ENCODE peak calls at places on chromosomes 1 and 21, in four cellular contexts. E, G, W and Q are unnamed samples.

GRCh38 chr1:147545133-147545532 is 3.8 kb downstream of the BCL9 start:
- DNase-seq in E (peak; percentile 31), G (no peak), W (no peak), Q (peak; percentile 83)

GRCh38 chr1:180912801-180913616 is at the start of gene KIAA1614:
- DNase-seq in E (peak; percentile 9), W (no peak), G (no peak), Q (peak; percentile 81)

GRCh38 chr1:15526021-15526489 is 593 bp upstream of the DNAJC16 start:
- DNase-seq in G (no peak), W (no peak), E (no peak), Q (no peak)

GRCh38 chr21:43689556-43690337 is 29.2 kb upstream of the PDXK start:
- DNase-seq in W (no peak), G (no peak), E (no peak), Q (no peak)

GRCh38 chr1:8461341-8462110 is 143.6 kb downstream of the SLC45A1 start:
- DNase-seq in G (no peak), E (no peak), W (no peak), Q (no peak)

GRCh38 chr1:38418195-38419030 is 371.8 kb upstream of the POU3F1 start:
- DNase-seq in W (peak; percentile 18), E (no peak), G (no peak), Q (no peak)

GRCh38 chr1:107496002-107496401 is 355.2 kb downstream of the NTNG1 start:
- DNase-seq in G (no peak), E (no peak), W (no peak), Q (no peak)

GRCh38 chr21:29064850-29065481 is 8.5 kb downstream of the CCT8 start:
- DNase-seq in W (no peak), G (peak; percentile 47), E (no peak), Q (no peak)

GRCh38 chr1:231334079-231334666 is 3.5 kb downstream of the EXOC8 start:
- DNase-seq in E (no peak), G (peak; percentile 39), W (no peak), Q (no peak)

GRCh38 chr1:180974236-180974635 is 48.4 kb downstream of the STX6 start:
- DNase-seq in E (no peak), W (no peak), G (no peak), Q (peak; percentile 34)

GRCh38 chr1:147201276-147201675 is 23.9 kb downstream of the FMO5 start:
- DNase-seq in E (no peak), W (no peak), G (no peak), Q (peak; percentile 12)

GRCh38 chr21:36430841-36431240 is 45.6 kb downstream of the CHAF1B start:
- DNase-seq in W (no peak), G (no peak), E (no peak), Q (peak; percentile 33)

GRCh38 chr21:45264146-45264918 is 23.4 kb downstream of the POFUT2 start:
- DNase-seq in W (no peak), G (no peak), E (no peak), Q (no peak)

GRCh38 chr1:159076753-159077656 is at the start of gene AIM2:
- DNase-seq in G (peak; percentile 48), W (peak; percentile 76), E (no peak), Q (peak; percentile 87)

GRCh38 chr21:30408782-30409494 is 13.1 kb downstream of the KRTAP13-1 start:
- DNase-seq in W (peak; percentile 9), G (no peak), E (peak; percentile 34), Q (peak; percentile 49)

GRCh38 chr1:210099921-210100320 is 132.7 kb upstream of the SERTAD4 start:
- DNase-seq in W (no peak), E (no peak), G (no peak), Q (no peak)

GRCh38 chr1:63813829-63814277 is 40.0 kb downstream of the ROR1 start:
- DNase-seq in G (no peak), W (no peak), E (no peak), Q (peak; percentile 79)

GRCh38 chr1:3040004-3040403 is 18.7 kb downstream of the ACTRT2 start:
- DNase-seq in E (no peak), W (no peak), G (no peak), Q (no peak)

GRCh38 chr1:15440357-15440756 is 2.1 kb downstream of the CTRC start:
- DNase-seq in G (no peak), W (no peak), E (no peak), Q (no peak)